ENCODE peak calls at places on chromosomes 11 and 22, in seven cellular contexts. O is IMR-90, B is A549, K is K562, W is HepG2, Y is HCT116, D is endothelial cell of umbilical vein. Q is an unnamed sample.

GRCh38 chr11:64605248-64605560 is 14.2 kb downstream of the SLC22A12 start:
- DNase-seq in O (no peak), B (no peak), K (no peak), W (no peak), Y (no peak), D (no peak), Q (no peak)

GRCh38 chr11:47259178-47259977 is 1.6 kb downstream of the NR1H3 start:
- DNase-seq in O (peak), B (peak), K (peak), W (peak), Y (no peak), D (peak), Q (no peak)

GRCh38 chr11:9701799-9702198 is 37.9 kb downstream of the SWAP70 start:
- DNase-seq in O (no peak), B (no peak), K (no peak), W (no peak), Y (no peak), D (peak), Q (no peak)

GRCh38 chr11:34928960-34929680 is 12.7 kb downstream of the PDHX start:
- DNase-seq in O (no peak), B (no peak), K (no peak), W (no peak), Y (no peak), D (no peak), Q (no peak)

GRCh38 chr22:47598864-47599263 is 836.4 kb downstream of the TBC1D22A start:
- DNase-seq in O (no peak), B (no peak), K (no peak), W (no peak), Y (no peak), D (no peak), Q (no peak)

GRCh38 chr11:59865031-59865430 is 1.3 kb downstream of the TCN1 start:
- DNase-seq in O (no peak), B (no peak), K (no peak), W (no peak), Y (peak), D (peak), Q (no peak)

GRCh38 chr22:19178065-19178658 is 374 bp downstream of the SLC25A1 start:
- DNase-seq in O (peak), B (no peak), K (no peak), W (peak), Y (no peak), D (peak), Q (no peak)

GRCh38 chr11:27401280-27401679 is 38.3 kb upstream of the CCDC34 start:
- DNase-seq in O (no peak), B (no peak), K (no peak), W (no peak), Y (no peak), D (no peak), Q (no peak)

GRCh38 chr22:17087176-17088131 is 2.7 kb downstream of the IL17RA start:
- DNase-seq in O (peak), B (no peak), K (peak), W (no peak), Y (no peak), D (no peak), Q (peak)

GRCh38 chr11:18013790-18014507 is 1.1 kb upstream of the SERGEF start:
- DNase-seq in O (no peak), B (peak), K (peak), W (no peak), Y (no peak), D (peak), Q (no peak)

GRCh38 chr11:95100191-95100648 is 10.6 kb downstream of the ENDOD1 start:
- DNase-seq in O (no peak), B (no peak), K (peak), W (no peak), Y (no peak), D (no peak), Q (no peak)

GRCh38 chr11:118872403-118872821 is 11.3 kb upstream of the CXCR5 start:
- DNase-seq in O (no peak), B (no peak), K (no peak), W (no peak), Y (no peak), D (no peak), Q (no peak)

GRCh38 chr11:12864316-12865156 is 144.6 kb upstream of the RASSF10 start:
- DNase-seq in O (peak), B (peak), K (peak), W (no peak), Y (no peak), D (peak), Q (no peak)

GRCh38 chr11:94593030-94593429 is 25.9 kb downstream of the PIWIL4 start:
- DNase-seq in O (peak), B (no peak), K (no peak), W (no peak), Y (no peak), D (no peak), Q (no peak)

GRCh38 chr11:20501252-20501651 is 98.2 kb upstream of the SLC6A5 start:
- DNase-seq in O (no peak), B (no peak), K (no peak), W (peak), Y (no peak), D (no peak), Q (no peak)

GRCh38 chr11:10307411-10308207 is 2.7 kb downstream of the ADM start:
- DNase-seq in O (peak), B (peak), K (peak), W (peak), Y (peak), D (peak), Q (peak)

GRCh38 chr11:45278721-45279120 is 7.4 kb downstream of the SYT13 start:
- DNase-seq in O (no peak), B (no peak), K (no peak), W (no peak), Y (no peak), D (no peak), Q (no peak)

GRCh38 chr11:34644669-34645406 is 23.9 kb downstream of the EHF start:
- DNase-seq in O (peak), B (peak), K (no peak), W (no peak), Y (no peak), D (no peak), Q (no peak)

GRCh38 chr22:28440517-28441366 is 238.9 kb downstream of the TTC28 start:
- DNase-seq in O (peak), B (no peak), K (no peak), W (no peak), Y (no peak), D (peak), Q (no peak)

GRCh38 chr22:23300476-23300875 is 120.2 kb downstream of the BCR start:
- DNase-seq in O (no peak), B (no peak), K (no peak), W (no peak), Y (no peak), D (no peak), Q (no peak)

GRCh38 chr22:38696606-38697005 is 4.1 kb downstream of the JOSD1 start:
- DNase-seq in O (peak), B (peak), K (peak), W (peak), Y (peak), D (peak), Q (no peak)

GRCh38 chr22:36928181-36928580 is 14.8 kb downstream of the CSF2RB start:
- DNase-seq in O (no peak), B (no peak), K (no peak), W (no peak), Y (no peak), D (no peak), Q (no peak)

GRCh38 chr11:75524576-75525432 is 937 bp downstream of the GDPD5 start:
- DNase-seq in O (peak), B (no peak), K (no peak), W (no peak), Y (no peak), D (peak), Q (no peak)

GRCh38 chr11:105915036-105915435 is 107.0 kb downstream of the MSANTD4 start:
- DNase-seq in O (no peak), B (no peak), K (no peak), W (no peak), Y (no peak), D (no peak), Q (no peak)

GRCh38 chr11:9462806-9463537 is 2.2 kb downstream of the ZNF143 start:
- DNase-seq in O (no peak), B (peak), K (peak), W (peak), Y (no peak), D (no peak), Q (peak)

GRCh38 chr11:130213143-130213978 is 53.8 kb downstream of the ST14 start:
- DNase-seq in O (peak), B (peak), K (peak), W (peak), Y (peak), D (peak), Q (no peak)

GRCh38 chr11:121520243-121521144 is 67.7 kb upstream of the SORL1-AS1 start:
- DNase-seq in O (peak), B (no peak), K (no peak), W (no peak), Y (no peak), D (no peak), Q (no peak)
- H3K4me2 ChIP-seq in O (peak), B (no peak), K (no peak), W (no peak), Y (no peak), D (no peak), Q (peak)

DNA sequence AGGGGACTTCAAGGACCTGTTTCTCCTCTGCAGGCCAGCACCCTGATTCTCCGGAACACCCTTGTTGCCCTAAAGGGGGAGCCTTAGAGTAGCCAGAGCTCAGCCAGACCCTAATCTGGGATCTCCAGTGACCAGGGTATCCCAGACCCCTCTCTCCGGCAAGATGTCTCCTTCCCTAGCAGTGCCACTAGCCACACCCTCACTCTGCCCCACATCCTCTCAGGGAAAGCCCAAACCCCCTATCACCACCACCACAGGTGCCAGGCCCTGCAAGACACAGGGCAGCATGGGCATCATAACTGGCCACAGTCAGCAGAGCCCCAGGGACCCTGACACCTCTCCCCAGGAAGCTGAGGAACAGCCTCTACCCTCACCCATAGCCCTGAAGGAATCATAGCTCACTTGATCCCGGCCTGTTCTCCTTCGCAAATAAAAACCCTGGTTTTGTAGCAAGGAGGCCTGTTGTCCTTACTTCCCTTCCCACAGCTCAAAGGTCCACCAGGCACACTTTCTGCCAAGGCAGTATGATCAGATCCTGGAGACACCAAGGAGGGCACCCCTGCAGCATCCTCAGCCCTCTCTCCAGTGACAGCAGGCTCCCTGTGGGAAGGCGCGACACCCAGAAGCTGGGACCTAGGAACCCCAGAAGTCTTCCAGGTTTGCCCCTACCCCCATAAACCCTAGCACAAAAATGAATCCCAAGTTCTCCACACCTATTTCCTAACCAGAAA is 4.6 kb downstream of the CFL1 start:
- DNase-seq in O (no peak), B (no peak), K (peak), W (no peak), Y (no peak), D (no peak), Q (no peak)
- TF ChIP-seq POLR2A in O (no peak), B (no peak), K (peak), W (no peak), Y (no peak), D (no peak), Q (peak)

DNA sequence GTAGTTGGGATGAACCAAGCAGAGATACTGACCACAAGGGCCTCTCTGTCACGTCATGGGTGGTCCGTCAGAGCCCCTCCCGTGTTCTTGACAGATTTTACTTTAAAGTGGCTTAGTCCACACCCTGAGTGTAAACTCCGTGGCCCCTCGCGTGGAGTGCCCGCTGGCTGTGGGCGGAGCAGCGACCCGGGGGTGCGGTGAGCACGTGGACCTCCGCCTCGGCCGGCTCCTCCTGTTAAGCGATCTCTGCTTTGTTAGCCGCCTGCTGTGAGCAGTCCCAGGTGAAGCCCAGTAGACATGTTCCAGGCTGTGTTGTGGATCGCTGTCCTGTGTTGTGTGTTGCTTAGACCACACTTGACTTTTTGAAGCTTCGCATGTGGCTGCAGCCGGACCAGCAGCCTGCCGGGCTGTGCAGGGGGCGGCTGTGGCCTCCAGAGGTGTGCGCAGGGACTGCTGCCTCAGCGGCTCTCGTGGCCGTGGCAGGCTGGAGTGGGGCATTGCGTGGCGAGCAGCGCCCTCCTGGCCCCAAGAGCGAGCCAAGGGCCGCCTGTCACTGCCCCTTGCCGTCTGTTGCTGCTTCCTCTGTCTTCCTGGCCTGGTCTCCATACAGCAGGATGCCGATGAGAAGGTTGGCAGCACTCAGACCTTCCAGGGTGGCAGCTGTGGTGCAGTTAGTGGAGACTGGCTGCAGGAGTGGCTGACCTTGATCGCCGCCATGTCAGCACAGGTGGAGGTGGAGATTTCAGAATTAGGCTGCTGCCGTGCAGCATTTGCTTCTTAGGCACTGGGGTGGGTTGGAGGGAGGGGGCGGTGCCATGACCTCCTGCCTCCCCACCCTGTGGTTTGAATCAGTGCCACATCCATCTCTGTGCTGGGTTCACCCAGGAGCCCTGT is 34.2 kb downstream of the MUC6 start:
- DNase-seq in O (no peak), B (no peak), K (no peak), W (no peak), Y (no peak), D (no peak), Q (no peak)
- H3K4me2 ChIP-seq in O (no peak), B (no peak), K (no peak), W (no peak), Y (no peak), D (no peak), Q (no peak)

DNA sequence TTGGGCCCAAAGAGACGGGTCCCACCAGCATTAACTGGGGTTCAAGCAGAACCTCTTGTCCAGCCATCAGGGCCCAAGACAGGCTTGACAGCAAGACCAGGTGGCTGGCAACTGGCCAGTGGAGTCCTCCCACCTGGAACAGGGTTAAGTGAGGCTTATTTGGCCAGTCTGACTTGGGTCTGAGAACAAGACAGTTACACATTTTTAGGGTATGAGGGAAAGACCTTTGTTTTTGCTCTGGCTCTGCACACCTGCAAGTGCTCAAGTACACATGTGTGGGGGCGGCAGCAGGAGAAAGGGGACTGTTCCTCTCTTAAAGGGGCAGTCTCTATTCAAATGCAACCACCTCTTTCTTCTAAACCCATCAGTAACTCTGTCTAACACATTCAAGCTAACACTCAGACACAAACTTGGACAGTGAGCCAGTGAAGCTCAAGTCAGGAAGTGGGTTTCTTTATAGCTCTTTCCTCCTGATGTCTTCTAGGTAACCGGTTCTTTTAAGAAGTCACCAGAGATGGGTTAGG is 116.2 kb downstream of the ETS1 start:
- DNase-seq in O (no peak), B (no peak), K (no peak), W (no peak), Y (no peak), D (no peak), Q (peak)
- TF ChIP-seq POLR2A in O (no peak), B (no peak), K (no peak), W (no peak), Y (no peak), D (no peak), Q (peak)

DNA sequence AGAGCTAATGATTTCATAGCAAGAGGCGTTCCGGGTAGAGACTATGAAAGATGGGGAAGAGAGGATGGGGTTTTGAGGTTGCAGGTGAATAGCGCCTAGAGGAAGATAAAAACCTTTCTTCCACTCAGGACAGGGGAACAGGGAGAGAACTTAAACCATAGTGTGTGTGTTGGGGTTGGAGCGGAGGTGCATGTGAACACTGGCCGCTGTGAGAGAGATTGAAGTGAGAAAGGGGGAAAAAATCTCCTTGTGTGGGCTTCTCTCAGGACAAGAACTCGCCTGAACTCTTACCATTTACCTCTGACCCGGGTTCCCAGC is 3.4 kb downstream of the BSX start:
- DNase-seq in O (no peak), B (no peak), K (no peak), W (no peak), Y (no peak), D (no peak), Q (no peak)
- H3K4me2 ChIP-seq in O (no peak), B (no peak), K (no peak), W (no peak), Y (no peak), D (no peak), Q (no peak)

GRCh38 chr22:22098457-22099193 is 116.0 kb upstream of the TOP3B start:
- DNase-seq in O (no peak), B (no peak), K (no peak), W (no peak), Y (no peak), D (no peak), Q (peak)
- TF ChIP-seq POLR2A in O (no peak), B (no peak), K (no peak), W (no peak), Y (no peak), D (no peak), Q (peak)

DNA sequence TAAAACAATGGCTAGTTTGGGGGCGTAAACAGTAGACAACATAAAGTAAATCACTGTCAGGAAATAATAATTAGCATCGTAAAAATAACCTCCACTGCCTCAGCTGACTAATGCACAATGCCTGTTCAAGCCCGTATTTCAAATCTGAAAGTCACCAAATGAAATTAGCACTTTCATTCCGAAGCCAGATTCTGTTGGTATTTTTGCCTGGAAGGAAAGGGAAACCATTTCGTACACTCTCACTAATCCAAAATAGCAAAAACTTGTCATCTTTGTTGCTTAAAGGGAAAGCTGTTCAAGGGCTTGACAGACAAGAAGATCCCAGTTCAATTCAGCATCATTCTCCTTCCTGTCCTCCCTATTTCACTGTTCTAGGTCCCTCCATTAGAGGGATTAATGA is 154.8 kb downstream of the CADM1 start:
- DNase-seq in O (no peak), B (no peak), K (no peak), W (no peak), Y (no peak), D (no peak), Q (no peak)
- H3K4me2 ChIP-seq in O (no peak), B (no peak), K (no peak), W (no peak), Y (no peak), D (no peak), Q (no peak)

DNA sequence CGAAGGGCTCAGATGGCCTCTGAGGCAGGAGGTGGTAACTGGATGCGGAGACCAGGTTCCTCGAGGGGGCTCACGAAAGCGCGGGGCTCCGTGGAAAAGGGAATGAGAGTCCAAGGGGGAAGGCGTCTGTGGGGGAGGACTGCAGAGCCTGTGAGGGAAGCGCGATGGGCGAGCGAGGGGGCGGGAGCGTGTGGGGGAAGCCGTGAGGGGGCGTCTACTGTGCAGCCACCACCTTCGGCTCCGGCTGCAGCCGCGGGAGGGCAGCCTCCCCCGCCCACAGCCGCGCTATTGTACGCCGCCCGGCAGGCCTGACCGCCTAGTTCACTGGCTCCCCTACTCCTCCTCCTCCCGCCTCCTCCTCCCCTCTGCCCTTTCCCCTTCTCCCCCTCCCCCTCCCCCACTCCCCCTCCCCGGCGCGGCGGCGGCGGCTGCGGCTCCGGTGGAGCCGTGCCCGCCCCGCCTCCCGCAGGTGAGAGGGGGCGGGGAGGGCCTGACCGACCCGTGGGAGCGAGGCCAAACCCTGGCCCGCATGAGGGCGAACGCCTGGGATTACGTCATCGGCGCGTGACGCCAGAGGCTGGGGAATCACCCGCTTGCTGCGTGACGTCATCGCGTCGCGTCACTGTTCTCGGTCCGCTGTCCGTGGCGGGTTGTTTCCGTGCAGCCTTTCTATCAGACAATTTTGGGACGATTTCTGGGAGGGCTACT is at the start of gene PAK1:
- DNase-seq in O (peak), B (peak), K (peak), W (peak), Y (peak), D (peak), Q (no peak)
- TF ChIP-seq POLR2A in O (no peak), B (no peak), K (no peak), W (no peak), Y (no peak), D (no peak), Q (peak)

GRCh38 chr11:111542606-111543275 is 2.2 kb downstream of the LAYN start:
- DNase-seq in O (no peak), B (no peak), K (no peak), W (no peak), Y (no peak), D (no peak), Q (no peak)
- H3K4me2 ChIP-seq in O (peak), B (no peak), K (no peak), W (no peak), Y (no peak), D (no peak), Q (no peak)

GRCh38 chr22:49934891-49935557 is 16.6 kb downstream of the CRELD2 start:
- DNase-seq in O (peak), B (peak), K (peak), W (no peak), Y (no peak), D (peak), Q (no peak)

GRCh38 chr22:49935561-49935960 is 17.1 kb downstream of the CRELD2 start:
- DNase-seq in O (no peak), B (no peak), K (peak), W (no peak), Y (no peak), D (no peak), Q (no peak)

GRCh38 chr22:49933236-49933921 is 14.9 kb downstream of the CRELD2 start:
- DNase-seq in O (no peak), B (no peak), K (peak), W (no peak), Y (no peak), D (no peak), Q (no peak)

GRCh38 chr22:49936018-49936972 is 17.9 kb downstream of the CRELD2 start:
- DNase-seq in O (peak), B (peak), K (peak), W (peak), Y (no peak), D (peak), Q (peak)

GRCh38 chr22:49934144-49934890 is 15.9 kb downstream of the CRELD2 start:
- DNase-seq in O (peak), B (no peak), K (peak), W (no peak), Y (no peak), D (no peak), Q (no peak)
- TF ChIP-seq POLR2A in O (no peak), B (no peak), K (no peak), W (no peak), Y (no peak), D (no peak), Q (peak)